ENCODE peak calls at places on chromosomes 5 and 9, in six cellular contexts. T is choroid plexus epithelial cell, H is HCT116, D is OCI-LY7, N is glutamatergic neuron, U is ELR. I is an unnamed sample.

GRCh38 chr9:76459691-76460635 is 981 bp downstream of the GCNT1 start:
- DNase-seq in T (peak), H (peak), D (peak), N (peak), U (peak), I (peak)

GRCh38 chr9:112793213-112793810 is 42.8 kb downstream of the SNX30 start:
- DNase-seq in T (peak), H (peak), D (peak), N (peak), U (peak), I (peak)

GRCh38 chr9:96344458-96345180 is 38.9 kb downstream of the SLC35D2 start:
- DNase-seq in T (peak), H (peak), D (peak), N (peak), U (peak), I (peak)

GRCh38 chr9:21543187-21543586 is 61.1 kb upstream of the IFNE start:
- DNase-seq in T (no peak), H (no peak), D (no peak), N (no peak), U (no peak), I (no peak)

GRCh38 chr9:76374702-76375543 is 19.3 kb downstream of the RFK start:
- DNase-seq in T (peak), H (no peak), D (no peak), N (no peak), U (peak), I (peak)

GRCh38 chr5:127442085-127442484 is 75.4 kb upstream of the PRRC1 start:
- DNase-seq in T (peak), H (no peak), D (peak), N (no peak), U (peak), I (peak)

GRCh38 chr9:109286571-109286977 is 34.3 kb downstream of the EPB41L4B start:
- DNase-seq in T (peak), H (no peak), D (no peak), N (no peak), U (peak), I (peak)

GRCh38 chr5:56951131-56951945 is 585 bp downstream of the MIER3 start:
- DNase-seq in T (peak), H (no peak), D (peak), N (peak), U (peak), I (no peak)

GRCh38 chr5:157100140-157100679 is 8.6 kb downstream of the HAVCR2 start:
- DNase-seq in T (peak), H (no peak), D (no peak), N (no peak), U (no peak), I (peak)

GRCh38 chr9:79912641-79913040 is 340.9 kb downstream of the TLE4 start:
- DNase-seq in T (peak), H (no peak), D (no peak), N (no peak), U (no peak), I (no peak)